ENCODE peak calls at places on chromosomes 4 and X, in six cellular contexts. W is HCT116, E is NT2/D1, N is H1, M is HepG2, C is K562. O is an unnamed sample.

GRCh38 chr4:31241504-31241903 is 521.3 kb downstream of the PCDH7 start:
- DNase-seq in E (no peak), M (no peak), W (no peak), N (no peak), C (no peak), O (no peak)

GRCh38 chr4:2835978-2836377 is 7.7 kb upstream of the ADD1 start:
- DNase-seq in N (peak; percentile 31), W (no peak), C (no peak), M (no peak), E (no peak), O (no peak)

GRCh38 chr4:40283968-40284367 is 51.2 kb upstream of the CHRNA9 start:
- DNase-seq in N (no peak), M (no peak), W (peak; percentile 91), E (no peak), C (peak; percentile 30), O (no peak)

GRCh38 chrX:111847491-111847890 is 28.5 kb upstream of the TRPC5OS start:
- DNase-seq in N (no peak), E (no peak), C (no peak), W (no peak), M (no peak), O (no peak)

GRCh38 chrX:46704767-46705386 is 54.0 kb downstream of the SLC9A7 start:
- DNase-seq in N (no peak), C (no peak), W (no peak), M (no peak), E (no peak), O (peak; percentile 83)

GRCh38 chrX:9785944-9786741 is at the start of gene SHROOM2:
- DNase-seq in M (no peak), W (no peak), N (peak; percentile 57), C (peak; percentile 37), E (no peak), O (no peak)

GRCh38 chr4:26028793-26029511 is 114.9 kb downstream of the SMIM20 start:
- DNase-seq in W (no peak), N (peak; percentile 91), M (peak; percentile 27), C (peak; percentile 48), E (peak; percentile 81), O (no peak)

GRCh38 chrX:108224727-108225455 is 133.3 kb downstream of the ATG4A start:
- DNase-seq in E (peak; percentile 42), C (peak; percentile 43), W (peak; percentile 10), M (peak; percentile 37), N (no peak), O (peak; percentile 16)

GRCh38 chr4:25312496-25313193 is at the start of gene ZCCHC4:
- DNase-seq in W (peak; percentile 86), E (peak; percentile 87), N (peak; percentile 94), C (peak; percentile 96), M (peak; percentile 77), O (peak; percentile 67)

GRCh38 chr4:154618708-154619315 is 6.4 kb upstream of the FGG start:
- DNase-seq in M (peak; percentile 80), E (peak; percentile 40), W (peak; percentile 51), C (no peak), N (peak; percentile 59), O (peak; percentile 21)

GRCh38 chr4:169249214-169249973 is 21.4 kb downstream of the SH3RF1 start:
- DNase-seq in M (peak; percentile 90), E (no peak), W (no peak), C (no peak), N (no peak), O (no peak)

GRCh38 chrX:17170973-17171372 is 204.0 kb upstream of the NHS start:
- DNase-seq in C (no peak), N (no peak), E (no peak), M (no peak), W (no peak), O (no peak)

DNA sequence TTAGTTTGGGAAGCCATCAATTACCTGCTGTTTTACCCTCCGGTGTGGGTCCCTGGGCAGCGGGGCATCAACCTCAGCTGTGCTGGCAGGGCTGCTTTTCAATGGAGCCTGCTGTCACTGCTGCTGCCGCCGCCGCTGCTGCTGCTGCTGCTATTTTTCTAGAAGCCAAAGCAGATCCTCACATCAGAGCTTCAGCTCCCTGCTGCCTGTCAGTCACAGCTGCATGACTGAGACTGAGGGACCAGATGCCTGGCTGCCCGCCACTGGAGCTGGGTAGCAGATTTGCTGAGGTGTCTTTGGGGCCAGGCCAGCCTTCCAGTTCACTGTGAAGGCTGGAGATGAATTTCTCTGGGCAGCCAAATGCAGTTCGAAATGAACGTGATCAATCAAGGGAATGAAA is 200.3 kb upstream of the NHS start:
- DNase-seq in M (no peak), C (no peak), E (no peak), N (no peak), W (no peak), O (no peak)
- TF ChIP-seq ZNF274 in M (no peak), C (no peak), E (no peak), N (no peak), W (no peak), O (no peak)

GRCh38 chr4:151458148-151458547 is 49.2 kb downstream of the FHIP1A start:
- DNase-seq in W (no peak), M (no peak), E (no peak), C (no peak), N (no peak), O (no peak)
- TF ChIP-seq ZNF274 in W (no peak), M (no peak), E (no peak), C (no peak), N (no peak), O (no peak)

DNA sequence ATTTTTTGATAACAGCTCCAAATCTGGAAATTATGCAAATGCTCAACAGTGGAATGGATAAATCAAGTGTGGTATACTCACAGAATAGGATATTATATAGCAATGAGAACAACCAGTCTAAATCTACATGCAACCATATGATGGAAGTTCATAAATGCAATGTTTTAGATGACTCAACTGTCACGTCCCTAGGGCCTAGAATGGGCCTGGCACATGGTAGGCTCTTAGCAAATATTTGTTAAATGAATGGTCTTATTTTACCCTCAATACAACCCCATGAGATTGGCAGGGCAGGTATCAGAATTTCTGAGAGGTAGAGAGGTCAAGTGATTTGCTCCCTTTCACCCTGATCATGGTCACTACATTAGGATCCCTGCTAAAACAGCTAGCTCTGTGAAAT is 14.6 kb upstream of the NKX3-2 start:
- DNase-seq in M (no peak), W (no peak), E (no peak), N (no peak), C (no peak), O (no peak)
- TF ChIP-seq ZNF274 in M (no peak), W (no peak), E (no peak), N (no peak), C (no peak), O (no peak)

GRCh38 chr4:98845960-98846359 is 83.0 kb downstream of the EIF4E start:
- DNase-seq in C (no peak), N (no peak), W (no peak), E (no peak), M (no peak), O (no peak)

GRCh38 chr4:98850937-98851336 is 78.0 kb downstream of the EIF4E start:
- DNase-seq in M (no peak), W (no peak), C (no peak), N (no peak), E (no peak), O (no peak)

DNA sequence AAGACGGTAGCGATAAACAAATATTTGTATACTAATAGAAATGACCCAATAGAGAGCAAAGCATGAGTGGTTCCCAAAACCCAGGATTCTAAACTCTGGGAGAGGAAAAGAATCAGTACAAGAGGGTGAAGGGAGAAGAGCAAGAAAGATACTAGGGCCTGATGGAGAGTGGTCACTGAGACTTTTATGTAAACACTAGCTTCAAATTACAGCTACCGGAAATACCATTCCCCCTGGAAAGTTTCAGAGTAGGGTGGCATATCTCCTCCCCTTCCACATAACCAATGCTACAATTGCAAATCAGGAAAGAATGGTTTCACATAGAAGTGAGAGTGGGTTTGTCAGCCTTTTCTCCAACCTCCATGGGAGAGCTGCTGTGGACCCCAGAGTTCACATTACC is 77.1 kb downstream of the EIF4E start:
- DNase-seq in W (no peak), C (no peak), M (no peak), E (no peak), N (no peak), O (no peak)
- TF ChIP-seq ZNF274 in W (no peak), C (no peak), M (no peak), E (no peak), N (no peak), O (no peak)

GRCh38 chr4:48699470-48699869 is 80.6 kb downstream of the FRYL start:
- DNase-seq in E (no peak), C (no peak), W (peak; percentile 16), N (no peak), M (peak; percentile 7), O (no peak)

GRCh38 chr4:48693856-48694574 is 86.1 kb downstream of the FRYL start:
- DNase-seq in M (no peak), N (no peak), W (no peak), E (no peak), C (no peak), O (no peak)

GRCh38 chr4:48692897-48693296 is 87.2 kb downstream of the FRYL start:
- DNase-seq in M (no peak), C (no peak), E (no peak), N (no peak), W (no peak), O (no peak)

GRCh38 chr4:48694824-48695223 is 85.3 kb downstream of the FRYL start:
- DNase-seq in C (no peak), M (no peak), E (no peak), W (no peak), N (no peak), O (no peak)

DNA sequence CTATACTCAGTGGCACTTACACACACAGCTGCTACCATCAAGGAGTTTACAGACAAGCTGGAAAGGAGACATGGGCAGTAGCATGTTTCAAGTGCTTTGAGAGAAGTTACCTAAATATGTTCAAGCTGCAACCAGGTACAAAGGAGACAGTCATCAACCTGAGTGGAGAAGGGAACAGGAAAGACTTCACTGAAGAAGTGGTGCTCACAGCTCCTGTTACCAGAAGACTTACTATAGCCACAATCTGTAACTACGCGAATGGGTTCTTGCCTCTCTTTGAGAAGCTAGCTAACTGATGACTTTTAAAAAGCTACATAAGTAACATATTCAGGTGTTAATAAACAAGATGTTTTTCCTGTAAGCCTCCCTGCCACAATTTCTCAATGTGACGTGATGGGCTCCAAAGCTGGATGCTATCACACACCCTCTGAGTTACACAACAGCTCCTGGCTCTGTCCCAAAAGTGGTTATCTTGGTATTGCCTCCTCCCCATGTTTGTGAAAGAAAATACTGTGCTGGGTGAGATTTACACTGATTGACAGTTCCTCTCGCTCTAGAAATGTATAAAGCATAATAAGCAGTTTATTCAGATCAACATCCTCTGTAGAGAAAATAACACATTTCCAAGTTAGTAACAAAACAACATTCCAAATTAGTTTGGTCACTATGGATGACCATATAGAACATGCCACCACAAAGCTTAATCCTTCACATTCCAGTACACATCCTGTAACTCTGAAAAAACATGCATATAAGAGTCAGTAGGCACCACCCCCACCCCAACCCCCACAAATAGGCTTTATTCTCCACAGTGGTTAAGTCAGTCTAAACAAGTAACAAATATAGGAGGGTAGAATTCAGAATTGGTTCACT is 81.8 kb downstream of the FRYL start:
- DNase-seq in W (peak; percentile 44), N (no peak), C (peak; percentile 12), M (peak; percentile 75), E (no peak), O (no peak)
- TF ChIP-seq ZNF274 in W (no peak), N (no peak), C (no peak), M (no peak), E (no peak), O (no peak)

O was measured in GM12878.